ENCODE peak calls at places on chromosomes 6 and 20, in six cellular contexts. K is activated naive CD8-positive, alpha-beta T cell treated with anti-CD3 and anti-CD28 coated beads for 36 hours; V is NCI-H1417 treated with DMSO at 0.1 percent for 48 hours; L is NB4; P is activated CD4-positive, alpha-beta T cell treated with anti-CD3 and anti-CD28 coated beads for 48 hours; Q is effector memory CD4-positive, alpha-beta T cell. O is an unnamed sample.
A peak's percentile ranks its signal among the peaks of the same experiment; 100 is the strongest.

GRCh38 chr6:118905084-118905483 is 11.1 kb downstream of the ASF1A start:
- DNase-seq in K (no peak), V (no peak), L (no peak), P (no peak), Q (no peak), O (no peak)

GRCh38 chr20:19482726-19483125 is 270.3 kb downstream of the SLC24A3 start:
- DNase-seq in K (no peak), V (no peak), L (no peak), P (no peak), Q (no peak), O (no peak)

GRCh38 chr20:36249450-36249849 is 13.2 kb downstream of the AAR2 start:
- DNase-seq in K (no peak), V (no peak), L (no peak), P (no peak), Q (no peak), O (no peak)

GRCh38 chr6:34304164-34304563 is 55.4 kb upstream of the SMIM29 start:
- DNase-seq in K (no peak), V (no peak), L (no peak), P (no peak), Q (no peak), O (no peak)

GRCh38 chr6:6474170-6474920 is 114.2 kb upstream of the LY86 start:
- DNase-seq in K (no peak), V (peak; percentile 74), L (no peak), P (no peak), Q (no peak), O (no peak)

GRCh38 chr20:56925696-56926101 is 296.6 kb downstream of the TFAP2C start:
- DNase-seq in K (no peak), V (no peak), L (no peak), P (no peak), Q (no peak), O (no peak)

GRCh38 chr6:143745160-143746133 is 67.7 kb downstream of the PHACTR2 start:
- DNase-seq in K (no peak), V (peak; percentile 19), L (no peak), P (no peak), Q (no peak), O (no peak)

GRCh38 chr20:54622338-54623280 is 147.2 kb downstream of the DOK5 start:
- DNase-seq in K (no peak), V (no peak), L (no peak), P (peak; percentile 25), Q (no peak), O (no peak)

GRCh38 chr6:97215157-97215769 is 67.8 kb downstream of the MMS22L start:
- DNase-seq in K (no peak), V (no peak), L (peak; percentile 48), P (no peak), Q (no peak), O (peak; percentile 42)

GRCh38 chr6:137967689-137968467 is 100.8 kb downstream of the TNFAIP3 start:
- DNase-seq in K (no peak), V (no peak), L (peak; percentile 90), P (no peak), Q (no peak), O (peak; percentile 77)

GRCh38 chr6:81023007-81023582 is 729.4 kb downstream of the TENT5A start:
- DNase-seq in K (no peak), V (no peak), L (peak; percentile 43), P (no peak), Q (no peak), O (no peak)

GRCh38 chr6:53335224-53335994 is 13.3 kb downstream of the ELOVL5 start:
- DNase-seq in K (peak; percentile 67), V (no peak), L (no peak), P (peak; percentile 67), Q (peak; percentile 71), O (no peak)

GRCh38 chr6:40383348-40384115 is 203.6 kb downstream of the LRFN2 start:
- DNase-seq in K (no peak), V (no peak), L (no peak), P (no peak), Q (no peak), O (no peak)

GRCh38 chr20:1863296-1863695 is 31.9 kb upstream of the SIRPA start:
- DNase-seq in K (no peak), V (no peak), L (peak; percentile 55), P (no peak), Q (no peak), O (no peak)

GRCh38 chr6:82364087-82365010 is 732 bp downstream of the TPBG start:
- DNase-seq in K (no peak), V (no peak), L (no peak), P (peak; percentile 12), Q (no peak), O (peak; percentile 63)

GRCh38 chr6:107479089-107479690 is 10.7 kb upstream of the SOBP start:
- DNase-seq in K (no peak), V (no peak), L (no peak), P (no peak), Q (no peak), O (no peak)

GRCh38 chr20:34852298-34852697 is 20.4 kb downstream of the GGT7 start:
- DNase-seq in K (no peak), V (no peak), L (no peak), P (no peak), Q (no peak), O (no peak)

GRCh38 chr6:142686719-142686996 is 258.3 kb downstream of the HIVEP2 start:
- DNase-seq in K (no peak), V (no peak), L (no peak), P (no peak), Q (no peak), O (no peak)

GRCh38 chr6:93902517-93902916 is 483.2 kb upstream of the EPHA7 start:
- DNase-seq in K (no peak), V (no peak), L (no peak), P (no peak), Q (no peak), O (no peak)

GRCh38 chr6:10720229-10720959 is 2.5 kb upstream of the TMEM14C start:
- DNase-seq in K (peak; percentile 71), V (no peak), L (peak; percentile 84), P (peak; percentile 64), Q (peak; percentile 41), O (peak; percentile 28)

GRCh38 chr6:115634899-115635298 is 425.8 kb downstream of the FRK start:
- DNase-seq in K (no peak), V (no peak), L (no peak), P (no peak), Q (no peak), O (no peak)

GRCh38 chr6:150492941-150493340 is 106.7 kb upstream of the PLEKHG1 start:
- DNase-seq in K (no peak), V (no peak), L (no peak), P (no peak), Q (no peak), O (no peak)

GRCh38 chr6:31339210-31339609 is 17.8 kb downstream of the HLA-B start:
- DNase-seq in K (no peak), V (no peak), L (no peak), P (no peak), Q (no peak), O (no peak)

GRCh38 chr6:20349225-20349624 is 52.5 kb upstream of the E2F3 start:
- DNase-seq in K (no peak), V (no peak), L (no peak), P (no peak), Q (no peak), O (no peak)

GRCh38 chr6:117338567-117338966 is 73.2 kb downstream of the VGLL2 start:
- DNase-seq in K (no peak), V (no peak), L (no peak), P (no peak), Q (no peak), O (no peak)

GRCh38 chr20:25259358-25259757 is 11.5 kb downstream of the PYGB start:
- DNase-seq in K (no peak), V (no peak), L (no peak), P (no peak), Q (no peak), O (no peak)

GRCh38 chr6:125995972-125996580 is 9.7 kb downstream of the TRMT11 start:
- DNase-seq in K (peak; percentile 70), V (no peak), L (peak; percentile 80), P (peak; percentile 75), Q (peak; percentile 35), O (peak; percentile 75)

O was measured in Kasumi-1.